ENCODE peak calls at places on chromosomes 6 and 20, in ten cellular contexts. B is heart left ventricle, C is WTC11, D is astrocyte of the cerebellum, S is fibroblast of mammary gland, Y is cardiac muscle cell, N is osteocyte, P is Panc1, T is uterus, A is HFFc6. I is an unnamed sample.
A peak's percentile ranks its signal among the peaks of the same experiment; 100 is the strongest.

GRCh38 chr6:6676910-6677441 is 88.5 kb downstream of the LY86 start:
- DNase-seq in B (peak; percentile 71), C (peak; percentile 86), D (peak; percentile 57), S (peak; percentile 74), Y (peak; percentile 82), N (peak; percentile 90), P (peak; percentile 66), T (peak; percentile 77), A (peak; percentile 49), I (peak; percentile 82)

GRCh38 chr6:34259529-34260069 is 10.8 kb upstream of the SMIM29 start:
- DNase-seq in B (no peak), C (no peak), D (no peak), S (no peak), Y (no peak), N (no peak), P (no peak), T (no peak), A (no peak), I (no peak)

GRCh38 chr20:8527998-8528397 is 395.9 kb downstream of the PLCB1 start:
- DNase-seq in B (no peak), C (no peak), D (peak; percentile 57), S (peak; percentile 84), Y (peak; percentile 82), N (no peak), P (no peak), T (no peak), A (peak; percentile 82), I (no peak)

GRCh38 chr20:41098703-41099250 is 38.6 kb upstream of the PLCG1 start:
- DNase-seq in B (no peak), C (no peak), D (no peak), S (peak; percentile 83), Y (peak; percentile 82), N (no peak), P (no peak), T (no peak), A (peak; percentile 51), I (no peak)

GRCh38 chr6:79072640-79073181 is 5.3 kb downstream of the PHIP start:
- DNase-seq in B (no peak), C (no peak), D (no peak), S (no peak), Y (no peak), N (no peak), P (no peak), T (no peak), A (no peak), I (no peak)

GRCh38 chr6:35599761-35600658 is 87.3 kb upstream of the TULP1 start:
- DNase-seq in B (no peak), C (no peak), D (no peak), S (peak; percentile 78), Y (no peak), N (no peak), P (no peak), T (no peak), A (peak; percentile 21), I (no peak)

GRCh38 chr6:170048615-170049256 is 242.1 kb downstream of the DLL1 start:
- DNase-seq in B (peak; percentile 71), C (no peak), D (no peak), S (peak; percentile 45), Y (peak; percentile 56), N (peak; percentile 73), P (no peak), T (no peak), A (no peak), I (peak; percentile 54)

GRCh38 chr6:44285552-44286284 is 15.5 kb downstream of the TMEM151B start:
- DNase-seq in B (no peak), C (peak; percentile 57), D (no peak), S (no peak), Y (peak; percentile 46), N (no peak), P (no peak), T (no peak), A (no peak), I (no peak)

GRCh38 chr6:91669154-91669903 is 1082.5 kb upstream of the MAP3K7 start:
- DNase-seq in B (no peak), C (no peak), D (no peak), S (no peak), Y (no peak), N (no peak), P (no peak), T (no peak), A (no peak), I (no peak)

GRCh38 chr6:158174514-158174913 is 6.4 kb downstream of the GTF2H5 start:
- DNase-seq in B (no peak), C (no peak), D (peak; percentile 98), S (peak; percentile 94), Y (peak; percentile 94), N (no peak), P (no peak), T (no peak), A (peak; percentile 89), I (no peak)

GRCh38 chr6:115643762-115644161 is 416.9 kb downstream of the FRK start:
- DNase-seq in B (no peak), C (no peak), D (peak; percentile 18), S (peak; percentile 18), Y (peak; percentile 66), N (no peak), P (no peak), T (no peak), A (peak; percentile 66), I (no peak)

GRCh38 chr6:142871910-142872331 is 73.1 kb downstream of the HIVEP2 start:
- DNase-seq in B (no peak), C (no peak), D (peak; percentile 96), S (peak; percentile 96), Y (peak; percentile 93), N (no peak), P (no peak), T (no peak), A (peak; percentile 86), I (no peak)
- TF ChIP-seq CTCF in B (no peak), C (no peak), D (no peak), S (no peak), Y (no peak), N (no peak), P (no peak), T (no peak), A (no peak), I (no peak)

GRCh38 chr20:31722388-31723281 is at the start of gene BCL2L1:
- DNase-seq in B (peak; percentile 92), C (peak; percentile 73), D (no peak), S (peak; percentile 86), Y (peak; percentile 91), N (peak; percentile 94), P (no peak), T (peak; percentile 80), A (peak; percentile 82), I (peak; percentile 90)
- TF ChIP-seq CTCF in B (peak; percentile 68), C (no peak), D (peak; percentile 75), S (peak; percentile 75), Y (peak; percentile 82), N (peak; percentile 74), P (peak; percentile 82), T (peak; percentile 62), A (peak; percentile 80), I (peak; percentile 88)

DNA sequence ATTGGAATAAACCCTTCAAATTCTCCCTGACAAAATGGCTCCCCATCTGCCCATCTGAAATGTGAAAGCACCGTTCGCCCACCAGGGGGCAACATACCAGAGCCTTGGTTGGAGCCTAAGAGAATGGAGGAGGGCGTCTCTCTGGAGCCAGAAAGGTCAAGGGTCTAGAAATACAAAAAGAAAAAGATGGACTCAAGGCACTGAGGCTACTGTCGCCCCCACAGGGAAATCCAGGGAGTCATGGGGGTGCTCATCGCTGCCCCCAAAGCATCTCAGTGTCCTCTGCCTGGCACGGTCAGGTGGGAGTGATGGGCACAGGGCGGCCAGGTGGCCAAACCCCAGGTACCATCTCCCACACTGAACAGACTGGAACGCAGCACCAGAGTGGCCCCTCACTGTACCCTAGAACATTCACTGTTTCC is 136.3 kb downstream of the ZMYND8 start:
- DNase-seq in B (no peak), C (peak; percentile 67), D (no peak), S (peak; percentile 56), Y (peak; percentile 56), N (no peak), P (no peak), T (no peak), A (peak; percentile 22), I (no peak)
- TF ChIP-seq CTCF in B (peak; percentile 49), C (peak; percentile 65), D (peak; percentile 60), S (peak; percentile 70), Y (peak; percentile 66), N (peak; percentile 62), P (peak; percentile 87), T (peak; percentile 36), A (peak; percentile 86), I (peak; percentile 81)

GRCh38 chr20:5806457-5807263 is 56.5 kb downstream of the SHLD1 start:
- DNase-seq in B (peak; percentile 31), C (no peak), D (no peak), S (peak; percentile 15), Y (no peak), N (peak; percentile 48), P (no peak), T (no peak), A (no peak), I (no peak)
- TF ChIP-seq CTCF in B (peak; percentile 15), C (no peak), D (no peak), S (peak; percentile 36), Y (peak; percentile 32), N (no peak), P (no peak), T (no peak), A (peak; percentile 31), I (no peak)

GRCh38 chr6:139376604-139377218 is 2.3 kb upstream of the CITED2 start:
- DNase-seq in B (peak; percentile 63), C (peak; percentile 15), D (no peak), S (peak; percentile 52), Y (peak; percentile 78), N (no peak), P (no peak), T (peak; percentile 72), A (peak; percentile 55), I (no peak)
- TF ChIP-seq CTCF in B (no peak), C (no peak), D (no peak), S (no peak), Y (no peak), N (peak; percentile 11), P (no peak), T (no peak), A (no peak), I (peak; percentile 24)

GRCh38 chr6:76518443-76518842 is 446.0 kb upstream of the IMPG1 start:
- DNase-seq in B (no peak), C (no peak), D (no peak), S (no peak), Y (no peak), N (no peak), P (no peak), T (no peak), A (no peak), I (no peak)
- TF ChIP-seq CTCF in B (no peak), C (no peak), D (no peak), S (no peak), Y (no peak), N (no peak), P (no peak), T (no peak), A (no peak), I (no peak)

DNA sequence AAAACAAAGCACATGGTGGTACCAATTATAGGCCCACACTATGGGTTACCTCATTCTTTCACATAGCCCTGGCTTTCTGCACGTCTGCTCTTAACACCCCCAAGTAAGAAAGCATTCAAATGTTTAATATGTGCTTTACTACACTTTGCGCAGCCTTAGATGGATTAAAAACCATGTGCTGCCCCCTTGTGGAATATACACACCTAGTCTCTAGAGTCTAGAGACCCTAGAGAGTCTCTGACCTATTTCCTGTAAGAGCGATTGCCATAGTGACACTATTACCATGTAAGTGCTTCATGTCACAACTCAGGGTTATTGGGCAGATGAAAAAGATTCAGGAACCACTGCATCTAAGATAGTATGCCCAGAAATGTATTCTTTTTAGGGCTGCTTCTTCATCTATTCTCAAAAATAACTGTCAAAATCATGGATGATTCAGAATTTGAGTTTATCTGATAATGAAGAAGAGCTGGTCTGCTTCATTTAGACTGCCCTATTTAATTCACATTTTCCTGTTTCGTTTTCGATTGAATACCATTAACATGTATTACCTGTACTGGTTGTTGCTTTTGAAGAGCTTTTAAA is 186.3 kb downstream of the ADGB start:
- DNase-seq in B (no peak), C (no peak), D (no peak), S (peak; percentile 55), Y (peak; percentile 66), N (no peak), P (peak; percentile 20), T (no peak), A (peak; percentile 10), I (no peak)
- TF ChIP-seq CTCF in B (peak; percentile 46), C (peak; percentile 56), D (peak; percentile 48), S (peak; percentile 67), Y (peak; percentile 56), N (peak; percentile 58), P (peak; percentile 77), T (peak; percentile 6), A (peak; percentile 82), I (peak; percentile 77)